ENCODE peak calls at places on chromosome 17, in four cellular contexts. K, X, F and U are unnamed samples.

GRCh38 chr17:78132767-78133178 is 2.2 kb downstream of the TMC8 start:
- DNase-seq in X (no peak), F (no peak), K (no peak), U (no peak)

GRCh38 chr17:41689497-41690299 is 1.0 kb downstream of the EIF1 start:
- DNase-seq in X (no peak), F (peak; percentile 66), K (peak; percentile 68), U (peak; percentile 51)

GRCh38 chr17:30323262-30323894 is 10.5 kb downstream of the TMIGD1 start:
- DNase-seq in F (no peak), K (no peak), X (no peak), U (no peak)

GRCh38 chr17:54941285-54941684 is 27.2 kb downstream of the COX11 start:
- DNase-seq in X (no peak), F (no peak), K (no peak), U (no peak)

GRCh38 chr17:59004338-59005111 is 102.2 kb downstream of the TRIM37 start:
- DNase-seq in K (peak; percentile 64), X (no peak), F (peak; percentile 53), U (peak; percentile 68)

GRCh38 chr17:81701288-81702071 is 1.7 kb upstream of the MRPL12 start:
- DNase-seq in X (no peak), F (no peak), K (peak; percentile 29), U (peak; percentile 40)

GRCh38 chr17:8447816-8448215 is 12.1 kb downstream of the NDEL1 start:
- DNase-seq in F (no peak), K (no peak), X (no peak), U (no peak)

GRCh38 chr17:19727466-19728113 is 11.2 kb upstream of the SLC47A2 start:
- DNase-seq in K (peak; percentile 11), X (peak; percentile 94), F (peak; percentile 86), U (peak; percentile 76)

GRCh38 chr17:78682363-78682762 is 99.7 kb downstream of the CYTH1 start:
- DNase-seq in K (no peak), F (no peak), X (no peak), U (no peak)

GRCh38 chr17:3385869-3386816 is at the start of gene OR3A2:
- DNase-seq in F (no peak), K (no peak), X (no peak), U (no peak)

GRCh38 chr17:27370776-27371175 is 76.9 kb downstream of the WSB1 start:
- DNase-seq in F (no peak), X (no peak), K (no peak), U (no peak)

GRCh38 chr17:78428025-78428575 is 49.7 kb downstream of the PGS1 start:
- DNase-seq in K (no peak), X (no peak), F (no peak), U (no peak)

GRCh38 chr17:82177761-82178498 is 34.7 kb downstream of the CCDC57 start:
- DNase-seq in F (peak; percentile 16), K (no peak), X (no peak), U (no peak)

GRCh38 chr17:8326591-8327583 is 12.8 kb upstream of the ODF4 start:
- DNase-seq in X (no peak), F (peak; percentile 27), K (peak; percentile 45), U (peak; percentile 71)

GRCh38 chr17:47660064-47660492 is 10.4 kb downstream of the KPNB1 start:
- DNase-seq in F (no peak), X (no peak), K (no peak), U (no peak)

GRCh38 chr17:46876353-46876887 is 25.0 kb downstream of the WNT9B start:
- DNase-seq in F (no peak), K (no peak), X (no peak), U (no peak)

GRCh38 chr17:8629371-8630226 is 926 bp downstream of the MYH10 start:
- DNase-seq in X (no peak), F (no peak), K (peak; percentile 45), U (peak; percentile 68)

GRCh38 chr17:76736349-76737081 is 616 bp downstream of the SRSF2 start:
- DNase-seq in X (no peak), F (peak; percentile 75), K (peak; percentile 43), U (peak; percentile 78)

GRCh38 chr17:66347661-66348604 is 45.5 kb downstream of the PRKCA start:
- DNase-seq in F (peak; percentile 56), K (peak; percentile 68), X (no peak), U (no peak)

GRCh38 chr17:16425698-16426659 is 10.6 kb downstream of the TRPV2 start:
- DNase-seq in X (no peak), K (no peak), F (no peak), U (no peak)

GRCh38 chr17:81400154-81400938 is 5.1 kb downstream of the BAHCC1 start:
- DNase-seq in K (peak; percentile 68), F (peak; percentile 73), X (no peak), U (peak; percentile 67)

GRCh38 chr17:7888184-7888920 is at the start of gene CHD3:
- DNase-seq in K (no peak), X (no peak), F (peak; percentile 46), U (peak; percentile 27)

GRCh38 chr17:9729735-9730420 is 61.5 kb downstream of the DHRS7C start:
- DNase-seq in X (no peak), K (peak; percentile 28), F (peak; percentile 50), U (no peak)

GRCh38 chr17:5821057-5821456 is 236.7 kb upstream of the NLRP1 start:
- DNase-seq in F (no peak), K (peak; percentile 63), X (no peak), U (no peak)

GRCh38 chr17:48554412-48555090 is 9.6 kb upstream of the HOXB2 start:
- DNase-seq in X (no peak), K (no peak), F (no peak), U (no peak)

GRCh38 chr17:83067718-83068261 is 11.6 kb upstream of the METRNL start:
- DNase-seq in X (no peak), K (no peak), F (no peak), U (no peak)

GRCh38 chr17:67639997-67640396 is 77.7 kb upstream of the NOL11 start:
- DNase-seq in K (no peak), X (no peak), F (no peak), U (no peak)

GRCh38 chr17:63476494-63476856 is 386 bp upstream of the ACE start:
- DNase-seq in F (no peak), K (peak; percentile 29), X (no peak), U (peak; percentile 61)

GRCh38 chr17:4599505-4600281 is 15.4 kb downstream of the SMTNL2 start:
- DNase-seq in K (no peak), X (no peak), F (peak; percentile 6), U (no peak)

GRCh38 chr17:82246365-82247174 is 17.7 kb downstream of the SLC16A3 start:
- DNase-seq in F (peak; percentile 69), K (peak; percentile 70), X (no peak), U (peak; percentile 59)

GRCh38 chr17:44602390-44602789 is 45.1 kb downstream of the FZD2 start:
- DNase-seq in K (no peak), X (no peak), F (no peak), U (no peak)

GRCh38 chr17:43851744-43852143 is 4.8 kb downstream of the CD300LG start:
- DNase-seq in X (no peak), K (no peak), F (no peak), U (no peak)